ENCODE peak calls at places on chromosomes 13 and 19, in nine cellular contexts. U is psoas muscle, G is prostate gland, R is left ventricle myocardium inferior, K is heart right ventricle, F is lower leg skin, Q is endothelial cell, T is uterus, C is cardiac muscle cell. J is an unnamed sample.

GRCh38 chr19:14505488-14506239 is 9.7 kb upstream of the GIPC1 start:
- DNase-seq in U (peak), G (peak), R (no peak), K (no peak), F (peak), Q (peak), T (no peak), C (peak), J (peak)

GRCh38 chr13:109782066-109782822 is 4.1 kb downstream of the IRS2 start:
- DNase-seq in U (no peak), G (no peak), R (no peak), K (no peak), F (no peak), Q (no peak), T (no peak), C (no peak), J (no peak)

GRCh38 chr13:30927595-30927994 is 4.9 kb upstream of the TEX26 start:
- DNase-seq in U (no peak), G (no peak), R (no peak), K (no peak), F (no peak), Q (no peak), T (no peak), C (no peak), J (no peak)

GRCh38 chr13:33318744-33319143 is 33.2 kb upstream of the STARD13 start:
- DNase-seq in U (no peak), G (no peak), R (no peak), K (no peak), F (no peak), Q (no peak), T (no peak), C (no peak), J (no peak)

GRCh38 chr19:40756502-40757110 is 5.6 kb downstream of the SNRPA start:
- DNase-seq in U (no peak), G (no peak), R (no peak), K (no peak), F (no peak), Q (no peak), T (no peak), C (no peak), J (no peak)

GRCh38 chr13:96444676-96445075 is 354.8 kb downstream of the HS6ST3 start:
- DNase-seq in U (no peak), G (no peak), R (no peak), K (no peak), F (no peak), Q (no peak), T (no peak), C (no peak), J (no peak)

GRCh38 chr13:33873251-33873908 is 55.4 kb downstream of the RFC3 start:
- DNase-seq in U (no peak), G (no peak), R (no peak), K (no peak), F (no peak), Q (no peak), T (no peak), C (no peak), J (no peak)

GRCh38 chr13:38624822-38625221 is 62.1 kb upstream of the FREM2 start:
- DNase-seq in U (no peak), G (no peak), R (no peak), K (no peak), F (no peak), Q (no peak), T (no peak), C (no peak), J (no peak)

GRCh38 chr13:35957996-35958395 is 173.2 kb downstream of the DCLK1 start:
- DNase-seq in U (no peak), G (no peak), R (no peak), K (no peak), F (no peak), Q (no peak), T (no peak), C (no peak), J (no peak)

GRCh38 chr19:10431943-10432735 is 11.8 kb downstream of the PDE4A start:
- DNase-seq in U (peak), G (peak), R (peak), K (peak), F (no peak), Q (peak), T (peak), C (peak), J (peak)

GRCh38 chr13:32047088-32047487 is 15.5 kb downstream of the FRY start:
- DNase-seq in U (no peak), G (no peak), R (no peak), K (peak), F (no peak), Q (no peak), T (no peak), C (no peak), J (no peak)

GRCh38 chr13:91031508-91031907 is 316.0 kb upstream of the MIR17HG start:
- DNase-seq in U (no peak), G (no peak), R (no peak), K (no peak), F (no peak), Q (no peak), T (no peak), C (no peak), J (no peak)

GRCh38 chr19:28862238-28862637 is 350.7 kb downstream of the UQCRFS1 start:
- DNase-seq in U (no peak), G (no peak), R (no peak), K (no peak), F (no peak), Q (no peak), T (no peak), C (no peak), J (no peak)

GRCh38 chr19:2804156-2805004 is 15.3 kb upstream of the ZNF554 start:
- DNase-seq in U (no peak), G (no peak), R (no peak), K (no peak), F (no peak), Q (no peak), T (no peak), C (no peak), J (no peak)

GRCh38 chr13:68056816-68057710 is 826.9 kb upstream of the PCDH9 start:
- DNase-seq in U (no peak), G (no peak), R (no peak), K (no peak), F (no peak), Q (no peak), T (no peak), C (peak), J (no peak)

GRCh38 chr13:20431080-20431479 is 94.6 kb downstream of the CRYL1 start:
- DNase-seq in U (no peak), G (no peak), R (no peak), K (no peak), F (no peak), Q (no peak), T (no peak), C (no peak), J (no peak)

GRCh38 chr13:80040219-80040976 is 300.5 kb downstream of the SPRY2 start:
- DNase-seq in U (no peak), G (no peak), R (no peak), K (no peak), F (peak), Q (no peak), T (no peak), C (peak), J (no peak)

GRCh38 chr13:50215389-50215788 is 200.1 kb downstream of the KCNRG start:
- DNase-seq in U (no peak), G (no peak), R (no peak), K (no peak), F (no peak), Q (no peak), T (no peak), C (no peak), J (no peak)

GRCh38 chr13:103351035-103351828 is 285.0 kb upstream of the SLC10A2 start:
- DNase-seq in U (no peak), G (no peak), R (peak), K (peak), F (no peak), Q (no peak), T (no peak), C (peak), J (peak)

GRCh38 chr19:10189631-10190425 is 4.9 kb downstream of the DNMT1 start:
- DNase-seq in U (no peak), G (no peak), R (no peak), K (no peak), F (no peak), Q (no peak), T (no peak), C (no peak), J (no peak)

GRCh38 chr19:15210323-15210774 is 9.6 kb upstream of the NOTCH3 start:
- DNase-seq in U (peak), G (no peak), R (peak), K (peak), F (no peak), Q (no peak), T (no peak), C (peak), J (no peak)

GRCh38 chr19:12757544-12758274 is 6.1 kb downstream of the BEST2 start:
- DNase-seq in U (peak), G (peak), R (peak), K (peak), F (no peak), Q (peak), T (peak), C (peak), J (peak)

GRCh38 chr13:26619321-26619720 is 61.8 kb downstream of the WASF3 start:
- DNase-seq in U (no peak), G (no peak), R (no peak), K (no peak), F (no peak), Q (no peak), T (no peak), C (peak), J (no peak)

GRCh38 chr13:33153421-33154381 is 131.9 kb downstream of the STARD13 start:
- DNase-seq in U (peak), G (no peak), R (peak), K (peak), F (no peak), Q (no peak), T (no peak), C (peak), J (peak)

GRCh38 chr19:16447015-16447384 is 24.8 kb downstream of the EPS15L1 start:
- DNase-seq in U (peak), G (no peak), R (peak), K (peak), F (peak), Q (no peak), T (peak), C (peak), J (no peak)

GRCh38 chr13:22761709-22762108 is 419.1 kb upstream of the SGCG start:
- DNase-seq in U (no peak), G (no peak), R (no peak), K (no peak), F (no peak), Q (no peak), T (no peak), C (no peak), J (no peak)

GRCh38 chr13:22758245-22758644 is 422.5 kb upstream of the SGCG start:
- DNase-seq in U (no peak), G (no peak), R (no peak), K (no peak), F (no peak), Q (no peak), T (no peak), C (no peak), J (no peak)

GRCh38 chr13:22757530-22758120 is 423.2 kb upstream of the SGCG start:
- DNase-seq in U (no peak), G (no peak), R (no peak), K (no peak), F (no peak), Q (no peak), T (no peak), C (peak), J (no peak)
- TF ChIP-seq CTCF in U (no peak), G (no peak), R (peak), K (peak), F (no peak), Q (peak), T (peak), C (peak), J (peak)

DNA sequence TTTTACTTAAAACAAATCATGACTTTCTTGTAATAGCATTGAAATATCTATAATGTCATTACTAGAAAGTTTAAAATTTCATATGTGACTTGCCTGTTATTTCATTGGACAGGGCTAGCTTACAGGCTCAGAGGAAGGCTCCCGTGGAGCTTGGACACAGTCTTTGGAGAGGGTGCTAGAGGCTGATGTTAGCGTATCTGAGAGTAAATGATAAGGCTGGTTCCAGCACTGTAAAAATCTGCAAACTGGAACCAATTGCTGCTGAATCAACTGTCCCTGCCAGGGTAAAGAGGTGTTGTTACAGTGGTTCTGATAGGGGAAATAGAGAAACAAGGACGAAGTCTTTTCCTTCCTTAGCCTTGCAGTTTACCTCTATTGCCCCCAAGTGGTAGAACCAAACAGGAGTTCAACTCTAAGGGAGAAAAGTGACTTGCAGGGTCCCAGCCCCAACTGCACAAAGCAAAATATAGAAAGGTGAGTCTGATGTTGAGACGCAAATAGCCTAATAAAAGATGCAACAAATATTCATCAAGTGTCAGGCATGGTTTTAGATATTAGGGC is 901.7 kb downstream of the DIAPH3 start:
- DNase-seq in U (no peak), G (no peak), R (no peak), K (no peak), F (no peak), Q (peak), T (no peak), C (peak), J (no peak)
- TF ChIP-seq CTCF in U (peak), G (no peak), R (peak), K (peak), F (no peak), Q (peak), T (no peak), C (peak), J (peak)

GRCh38 chr19:48321622-48322591 is 3.4 kb upstream of the EMP3 start:
- DNase-seq in U (peak), G (peak), R (peak), K (peak), F (peak), Q (peak), T (peak), C (peak), J (peak)
- TF ChIP-seq CTCF in U (no peak), G (no peak), R (no peak), K (no peak), F (no peak), Q (no peak), T (no peak), C (no peak), J (no peak)

GRCh38 chr19:30664358-30665058 is 292.3 kb downstream of the ZNF536 start:
- DNase-seq in U (peak), G (peak), R (peak), K (peak), F (no peak), Q (no peak), T (no peak), C (peak), J (no peak)
- TF ChIP-seq CTCF in U (no peak), G (peak), R (peak), K (peak), F (no peak), Q (peak), T (no peak), C (peak), J (peak)

GRCh38 chr19:17943284-17944221 is 10.7 kb downstream of the CCDC124 start:
- DNase-seq in U (no peak), G (no peak), R (peak), K (no peak), F (no peak), Q (no peak), T (no peak), C (no peak), J (no peak)
- TF ChIP-seq CTCF in U (no peak), G (no peak), R (no peak), K (no peak), F (no peak), Q (no peak), T (no peak), C (no peak), J (no peak)

DNA sequence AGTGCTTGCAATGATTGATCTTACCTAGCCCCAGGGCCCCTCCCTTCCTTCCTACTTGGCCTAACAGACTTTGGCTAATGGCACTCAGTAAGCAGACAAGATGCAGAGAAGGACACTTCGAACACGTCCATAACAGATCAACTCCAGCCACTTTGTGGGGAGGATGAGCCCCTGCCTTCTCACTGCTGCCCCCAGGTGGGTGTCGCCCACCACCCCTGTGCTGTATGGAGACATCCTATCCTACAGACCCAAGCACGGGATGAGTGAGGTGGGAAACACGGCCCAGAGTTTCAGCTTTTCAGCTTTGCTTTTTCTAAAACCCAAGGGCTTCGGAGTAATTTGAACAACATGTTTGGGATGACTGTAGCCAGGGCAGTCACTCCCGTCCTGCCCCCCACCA is 5.5 kb downstream of the SLC7A1 start:
- DNase-seq in U (no peak), G (no peak), R (no peak), K (no peak), F (no peak), Q (peak), T (no peak), C (no peak), J (no peak)
- TF ChIP-seq CTCF in U (no peak), G (no peak), R (no peak), K (no peak), F (no peak), Q (peak), T (no peak), C (peak), J (no peak)

GRCh38 chr19:44814517-44814916 is 5.6 kb downstream of the BCAM start:
- DNase-seq in U (no peak), G (no peak), R (no peak), K (no peak), F (no peak), Q (no peak), T (no peak), C (no peak), J (no peak)

GRCh38 chr19:44810555-44811447 is 1.9 kb downstream of the BCAM start:
- DNase-seq in U (no peak), G (no peak), R (no peak), K (no peak), F (no peak), Q (no peak), T (no peak), C (no peak), J (no peak)

GRCh38 chr19:44812142-44812718 is 3.3 kb downstream of the BCAM start:
- DNase-seq in U (no peak), G (no peak), R (no peak), K (no peak), F (no peak), Q (no peak), T (no peak), C (no peak), J (no peak)

GRCh38 chr19:44814132-44814470 is 5.2 kb downstream of the BCAM start:
- DNase-seq in U (no peak), G (no peak), R (no peak), K (no peak), F (no peak), Q (no peak), T (no peak), C (no peak), J (no peak)

GRCh38 chr19:44813331-44814131 is 4.6 kb downstream of the BCAM start:
- DNase-seq in U (no peak), G (no peak), R (no peak), K (no peak), F (no peak), Q (no peak), T (no peak), C (no peak), J (peak)
- TF ChIP-seq CTCF in U (no peak), G (no peak), R (no peak), K (no peak), F (no peak), Q (no peak), T (no peak), C (no peak), J (no peak)

DNA sequence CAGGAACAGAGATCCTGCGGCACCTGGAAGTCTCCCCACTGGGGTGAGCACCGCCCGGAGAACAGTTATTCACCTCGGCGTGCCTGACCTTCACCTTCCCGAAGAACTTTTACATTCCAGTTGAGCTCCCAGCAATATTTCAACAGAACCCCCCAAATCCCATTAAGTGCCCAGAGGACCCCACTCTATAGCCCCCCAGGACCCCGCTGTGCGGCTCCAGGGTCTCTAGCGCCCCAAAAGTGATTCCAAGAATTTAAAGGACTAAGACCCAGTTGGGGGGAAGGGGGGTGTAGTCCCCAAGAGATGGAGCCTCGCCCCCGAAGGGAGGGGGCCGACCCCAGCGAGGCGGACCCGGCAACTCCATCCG is 480 bp downstream of the GPR108 start:
- DNase-seq in U (no peak), G (no peak), R (no peak), K (no peak), F (no peak), Q (no peak), T (no peak), C (no peak), J (no peak)
- TF ChIP-seq CTCF in U (no peak), G (no peak), R (peak), K (no peak), F (no peak), Q (no peak), T (no peak), C (no peak), J (no peak)

GRCh38 chr19:47228937-47229673 is 1.9 kb downstream of the BBC3 start:
- DNase-seq in U (no peak), G (no peak), R (no peak), K (no peak), F (no peak), Q (no peak), T (no peak), C (no peak), J (no peak)

GRCh38 chr19:47228168-47228936 is 2.6 kb downstream of the BBC3 start:
- DNase-seq in U (peak), G (no peak), R (peak), K (no peak), F (peak), Q (no peak), T (peak), C (no peak), J (no peak)

GRCh38 chr19:47226426-47227346 is 4.3 kb downstream of the BBC3 start:
- DNase-seq in U (peak), G (no peak), R (peak), K (peak), F (peak), Q (peak), T (peak), C (peak), J (no peak)

GRCh38 chr19:47227347-47228167 is 3.4 kb downstream of the BBC3 start:
- DNase-seq in U (peak), G (peak), R (peak), K (peak), F (peak), Q (peak), T (peak), C (peak), J (peak)

GRCh38 chr19:47225746-47226425 is 5.1 kb downstream of the BBC3 start:
- DNase-seq in U (peak), G (peak), R (peak), K (peak), F (peak), Q (peak), T (peak), C (peak), J (peak)
- TF ChIP-seq CTCF in U (peak), G (peak), R (peak), K (peak), F (no peak), Q (peak), T (peak), C (peak), J (no peak)

DNA sequence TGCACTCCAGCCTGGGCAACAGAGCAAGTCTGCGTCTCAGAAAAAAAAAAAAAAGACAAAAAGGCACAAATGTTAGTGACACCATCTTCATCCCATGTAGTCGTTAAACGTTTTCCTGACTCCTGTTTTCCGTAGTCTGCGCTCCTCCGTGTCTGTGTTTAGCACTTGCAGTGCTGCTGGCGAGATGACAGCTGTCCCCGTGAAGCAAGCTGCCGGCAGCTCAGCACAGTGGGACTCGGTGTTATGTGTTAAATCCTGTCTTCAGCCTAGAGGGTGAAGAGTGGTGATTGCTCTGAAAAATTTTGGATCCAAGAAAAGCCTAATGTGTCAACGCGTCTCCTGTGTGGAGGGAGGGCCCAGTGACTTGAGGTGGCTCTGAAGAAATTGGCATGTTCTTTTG is 18.4 kb downstream of the UBXN6 start:
- DNase-seq in U (no peak), G (no peak), R (no peak), K (no peak), F (no peak), Q (no peak), T (no peak), C (no peak), J (no peak)
- TF ChIP-seq CTCF in U (no peak), G (no peak), R (no peak), K (no peak), F (no peak), Q (no peak), T (no peak), C (no peak), J (no peak)